ENCODE peak calls at places on chromosomes 7 and 10, in eight cellular contexts. X is kidney epithelial cell, N is GM12864, C is cardiac fibroblast, B is A673, Q is left ventricle myocardium inferior, K is HFF-Myc, O is fibroblast of lung. M is an unnamed sample.

GRCh38 chr10:72337039-72337629 is 17.6 kb downstream of the DNAJB12 start:
- DNase-seq in K (no peak), C (peak), X (no peak), Q (peak), B (peak), N (no peak), O (peak), M (peak)

GRCh38 chr7:134289423-134289822 is 27.3 kb downstream of the SLC35B4 start:
- DNase-seq in C (no peak), N (no peak), B (no peak), Q (no peak), O (no peak), X (no peak), K (no peak), M (no peak)

GRCh38 chr10:5165738-5166137 is 19.2 kb downstream of the AKR1C8 start:
- DNase-seq in Q (no peak), K (no peak), X (no peak), C (peak), B (peak), O (peak), N (no peak), M (peak)

GRCh38 chr10:46542567-46543323 is 13.7 kb downstream of the GPRIN2 start:
- DNase-seq in X (no peak), B (no peak), K (no peak), O (no peak), Q (peak), N (no peak), C (no peak), M (no peak)

GRCh38 chr10:125605167-125605566 is 77.8 kb downstream of the TEX36 start:
- DNase-seq in Q (no peak), O (no peak), N (no peak), K (no peak), X (no peak), C (no peak), B (no peak), M (peak)

GRCh38 chr7:8277394-8277982 is 15.5 kb upstream of the ICA1 start:
- DNase-seq in O (no peak), C (no peak), K (no peak), B (peak), N (no peak), X (no peak), Q (no peak), M (no peak)

GRCh38 chr7:33250421-33250827 is 121.1 kb downstream of the BBS9 start:
- DNase-seq in B (no peak), X (no peak), K (no peak), Q (no peak), O (peak), C (peak), N (no peak), M (peak)

GRCh38 chr7:80259-81236 is 111.8 kb upstream of the FAM20C start:
- DNase-seq in K (no peak), N (no peak), B (no peak), C (no peak), Q (no peak), O (no peak), X (no peak), M (no peak)

GRCh38 chr7:36441344-36442022 is 51.8 kb downstream of the ANLN start:
- DNase-seq in B (no peak), O (no peak), X (no peak), Q (no peak), C (no peak), K (no peak), N (no peak), M (no peak)

GRCh38 chr7:43108255-43109011 is 4.0 kb upstream of the HECW1 start:
- DNase-seq in O (peak), Q (peak), C (peak), K (peak), X (no peak), B (peak), N (peak), M (peak)

GRCh38 chr10:15202639-15203038 is 34.1 kb upstream of the NMT2 start:
- DNase-seq in B (no peak), C (no peak), O (no peak), N (no peak), K (no peak), Q (no peak), X (no peak), M (no peak)

GRCh38 chr10:51699145-51699474 is 285 bp downstream of the CSTF2T start:
- DNase-seq in C (no peak), K (no peak), B (no peak), Q (no peak), X (no peak), O (no peak), N (no peak), M (no peak)

GRCh38 chr7:2445047-2445446 is 31.2 kb downstream of the GRIFIN start:
- DNase-seq in O (no peak), C (peak), X (no peak), K (no peak), N (no peak), B (no peak), Q (no peak), M (no peak)

GRCh38 chr7:95056107-95056689 is 148.8 kb downstream of the PPP1R9A start:
- DNase-seq in X (no peak), C (no peak), K (no peak), O (no peak), N (no peak), B (no peak), Q (no peak), M (no peak)

GRCh38 chr10:82392533-82392932 is 517.5 kb downstream of the NRG3 start:
- DNase-seq in C (no peak), Q (no peak), B (no peak), K (no peak), N (no peak), X (no peak), O (no peak), M (no peak)

GRCh38 chr10:4068255-4069028 is 283.4 kb upstream of the KLF6 start:
- DNase-seq in O (no peak), X (no peak), B (peak), N (no peak), C (no peak), K (no peak), Q (no peak), M (no peak)

GRCh38 chr7:38929460-38930171 is 20.6 kb upstream of the VPS41 start:
- DNase-seq in O (no peak), C (peak), K (no peak), N (no peak), X (peak), B (peak), Q (no peak), M (peak)

GRCh38 chr10:86500846-86501245 is 20.7 kb downstream of the WAPL start:
- DNase-seq in O (peak), Q (no peak), C (peak), X (no peak), K (no peak), N (no peak), B (no peak), M (peak)

GRCh38 chr7:293681-294439 is 3.9 kb downstream of the FOXL3 start:
- DNase-seq in X (no peak), K (no peak), Q (no peak), C (no peak), O (no peak), N (no peak), B (no peak), M (no peak)

GRCh38 chr10:107498983-107499382 is 334.5 kb upstream of the SORCS1 start:
- DNase-seq in O (no peak), Q (no peak), C (peak), K (no peak), X (no peak), B (no peak), N (no peak), M (no peak)

GRCh38 chr10:128152741-128153583 is 26.7 kb upstream of the MKI67 start:
- DNase-seq in C (no peak), Q (no peak), O (no peak), B (no peak), X (no peak), K (no peak), N (no peak), M (no peak)

GRCh38 chr10:94314913-94315545 is 47.7 kb downstream of the NOC3L start:
- DNase-seq in B (peak), X (no peak), N (no peak), C (peak), Q (no peak), O (peak), K (no peak), M (peak)

GRCh38 chr10:49612513-49613159 is 1.2 kb upstream of the CHAT start:
- DNase-seq in Q (no peak), N (no peak), B (peak), X (no peak), C (no peak), K (no peak), O (no peak), M (no peak)

GRCh38 chr10:75263806-75264205 is 28.0 kb upstream of the COMTD1 start:
- DNase-seq in O (no peak), X (no peak), C (no peak), N (no peak), B (no peak), K (no peak), Q (peak), M (no peak)

GRCh38 chr7:41010418-41010817 is 692.5 kb downstream of the INHBA start:
- DNase-seq in Q (no peak), O (peak), B (no peak), X (no peak), N (no peak), K (no peak), C (no peak), M (no peak)

GRCh38 chr7:66283003-66283920 is 78.1 kb downstream of the TPST1 start:
- DNase-seq in B (peak), Q (no peak), O (peak), K (no peak), C (peak), N (no peak), X (peak), M (peak)
- H3K4me3 ChIP-seq in B (no peak), Q (no peak), O (no peak), K (no peak), C (no peak), N (no peak), X (no peak), M (no peak)

DNA sequence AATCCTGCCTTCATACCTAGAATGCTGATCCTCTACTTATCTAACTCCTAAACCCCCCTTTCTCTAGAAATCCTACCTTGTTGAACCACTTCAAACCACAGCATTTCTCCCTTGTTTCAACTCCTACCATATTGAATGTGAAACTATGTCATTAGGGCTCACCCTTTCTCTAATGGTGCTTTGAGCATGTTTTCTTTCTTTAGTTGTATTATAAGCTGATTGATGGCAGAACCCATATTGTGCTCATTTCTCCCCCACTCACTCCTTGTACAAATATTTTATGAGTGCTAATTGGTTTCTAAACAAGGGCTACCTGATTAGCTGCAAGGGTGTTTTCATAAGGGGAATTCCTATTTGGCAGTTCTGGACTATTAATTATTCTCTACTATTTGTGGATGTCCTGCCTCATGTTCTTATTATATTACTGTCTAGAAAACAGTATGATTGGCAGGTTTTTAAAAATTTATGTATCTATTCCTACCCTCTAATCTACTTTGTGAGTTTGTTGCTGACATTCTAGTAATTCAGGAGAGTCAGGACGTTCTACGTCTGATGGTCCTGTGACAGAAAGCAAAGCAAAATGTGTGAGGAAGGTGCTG is 765.8 kb downstream of the KCNMA1 start:
- DNase-seq in O (no peak), X (no peak), B (no peak), Q (no peak), N (no peak), C (no peak), K (no peak), M (no peak)
- TF ChIP-seq CTCF in O (no peak), X (no peak), B (no peak), Q (no peak), N (no peak), C (no peak), K (no peak), M (no peak)

GRCh38 chr10:19031763-19032162 is 16.8 kb upstream of the MALRD1 start:
- DNase-seq in O (no peak), B (no peak), N (no peak), X (no peak), Q (no peak), C (no peak), K (no peak), M (no peak)
- H3K4me3 ChIP-seq in O (no peak), B (no peak), N (no peak), X (no peak), Q (no peak), C (no peak), K (no peak), M (no peak)

DNA sequence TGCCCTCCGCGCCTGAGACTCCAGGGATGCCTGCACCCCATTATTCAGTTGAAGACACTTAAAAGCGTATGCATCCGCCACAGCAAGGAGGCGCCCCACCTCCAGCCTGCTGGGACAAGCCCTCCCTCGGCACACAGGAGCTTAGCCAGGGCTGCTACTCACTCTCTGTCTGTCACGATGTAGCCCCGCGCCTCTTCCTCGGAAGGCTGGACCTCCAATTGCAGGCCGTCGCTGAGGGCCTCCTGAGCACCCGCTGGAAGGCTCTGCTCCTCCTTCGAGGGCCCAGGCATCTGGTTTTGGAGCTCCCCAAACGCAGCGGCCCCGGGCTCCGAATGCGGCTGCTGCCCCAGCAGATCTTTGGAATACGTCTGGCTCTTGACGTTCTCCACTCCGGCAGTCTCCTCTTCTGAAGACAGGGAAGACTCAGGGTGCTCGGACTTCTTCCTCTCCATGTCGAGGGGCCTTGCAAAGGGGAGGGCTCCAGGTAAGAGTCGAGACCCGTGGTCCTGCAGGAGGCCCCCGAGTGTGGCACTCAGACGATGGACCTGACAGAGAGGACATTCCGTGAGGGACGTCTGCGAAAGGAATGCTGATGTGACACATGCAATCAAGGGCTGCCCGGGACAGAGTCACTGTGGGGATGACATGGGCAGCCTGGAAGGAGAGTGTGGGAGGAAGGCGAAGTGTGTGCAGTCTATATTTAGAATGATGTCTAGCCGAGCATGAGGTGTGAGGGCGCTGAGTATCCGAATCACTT is 453.9 kb downstream of the PTPRN2 start:
- DNase-seq in Q (no peak), X (no peak), O (no peak), N (no peak), B (no peak), C (no peak), K (no peak), M (no peak)
- TF ChIP-seq CTCF in Q (no peak), X (no peak), O (no peak), N (no peak), B (no peak), C (no peak), K (no peak), M (no peak)

DNA sequence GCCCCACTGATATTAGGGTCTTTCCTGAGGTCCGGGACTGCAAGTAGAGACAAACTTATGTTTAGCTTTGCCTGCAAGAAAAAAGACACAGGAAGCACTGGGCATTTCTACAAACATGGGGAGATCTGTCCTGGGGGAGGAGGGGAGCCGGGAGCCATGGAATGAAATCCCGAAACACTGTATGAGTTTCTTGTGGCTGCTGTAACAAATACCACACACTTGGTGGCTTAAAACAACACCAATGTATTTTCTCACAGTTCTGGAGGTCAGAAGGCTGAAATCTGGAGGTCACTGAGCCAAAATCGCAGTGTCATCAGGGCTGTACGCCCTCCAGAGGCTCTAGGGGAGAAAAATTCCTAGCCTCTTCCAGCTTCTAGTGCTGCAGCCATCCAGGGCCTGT is 114.0 kb upstream of the CHST15 start:
- DNase-seq in Q (no peak), O (no peak), B (no peak), K (no peak), C (no peak), N (no peak), X (no peak), M (no peak)
- H3K4me3 ChIP-seq in Q (no peak), O (no peak), B (no peak), K (no peak), C (no peak), N (no peak), X (no peak), M (no peak)

GRCh38 chr7:108533712-108534111 is 7.8 kb upstream of the PNPLA8 start:
- DNase-seq in X (no peak), Q (no peak), B (no peak), K (no peak), C (no peak), O (no peak), N (no peak), M (no peak)
- TF ChIP-seq CTCF in X (no peak), Q (no peak), B (no peak), K (no peak), C (no peak), O (no peak), N (no peak), M (no peak)